ENCODE peak calls at places on chromosomes 1 and 21, in ten cellular contexts. S, H, Z, K, T, W, I, C, G and N are unnamed samples. For H3K4me1, the result is how much of the 10 kb centered on the place peaks cover.

GRCh38 chr1:203640723-203641523 is 14.3 kb downstream of the ATP2B4 start:
- DNase-seq in S (no peak), H (no peak), Z (no peak), K (no peak), T (no peak), W (no peak), I (no peak), C (no peak), G (no peak), N (no peak)

GRCh38 chr1:57404914-57405313 is 18.9 kb downstream of the DAB1 start:
- DNase-seq in S (no peak), H (no peak), Z (no peak), K (no peak), T (no peak), W (no peak), I (no peak), C (no peak), G (no peak), N (no peak)

GRCh38 chr1:53587252-53587992 is 128.2 kb downstream of the DMRTB1 start:
- DNase-seq in S (no peak), H (no peak), Z (no peak), K (no peak), T (no peak), W (peak), I (no peak), C (no peak), G (no peak), N (no peak)

GRCh38 chr1:230288641-230289349 is 137.3 kb downstream of the PGBD5 start:
- DNase-seq in S (no peak), H (no peak), Z (no peak), K (no peak), T (no peak), W (no peak), I (no peak), C (no peak), G (no peak), N (peak)

GRCh38 chr1:101739826-101740330 is 256.8 kb downstream of the OLFM3 start:
- DNase-seq in S (no peak), H (no peak), Z (no peak), K (no peak), T (no peak), W (no peak), I (no peak), C (no peak), G (no peak), N (no peak)

GRCh38 chr1:119743776-119744597 is 24.7 kb downstream of the HMGCS2 start:
- DNase-seq in S (peak), H (peak), Z (peak), K (peak), T (peak), W (peak), I (peak), C (peak), G (peak), N (no peak)

GRCh38 chr1:68196676-68197075 is 35.6 kb downstream of the WLS start:
- DNase-seq in S (no peak), H (no peak), Z (no peak), K (no peak), T (no peak), W (no peak), I (no peak), C (no peak), G (no peak), N (no peak)

GRCh38 chr1:29148656-29149491 is 25.2 kb upstream of the TMEM200B start:
- DNase-seq in S (no peak), H (no peak), Z (no peak), K (peak), T (no peak), W (no peak), I (no peak), C (no peak), G (no peak), N (no peak)

GRCh38 chr1:168945870-168946269 is 160.6 kb upstream of the ATP1B1 start:
- DNase-seq in S (peak), H (peak), Z (no peak), K (peak), T (peak), W (peak), I (peak), C (no peak), G (peak), N (no peak)

GRCh38 chr1:224626042-224626441 is 9.9 kb downstream of the CNIH3 start:
- DNase-seq in S (no peak), H (no peak), Z (no peak), K (no peak), T (no peak), W (no peak), I (no peak), C (no peak), G (no peak), N (no peak)

GRCh38 chr1:239016337-239016736 is 370.0 kb upstream of the CHRM3 start:
- DNase-seq in S (no peak), H (no peak), Z (no peak), K (no peak), T (no peak), W (no peak), I (no peak), C (no peak), G (no peak), N (no peak)

GRCh38 chr1:17170571-17170970 is 34.4 kb upstream of the PADI1 start:
- DNase-seq in S (no peak), H (no peak), Z (no peak), K (no peak), T (no peak), W (no peak), I (no peak), C (no peak), G (no peak), N (no peak)

GRCh38 chr1:167082511-167083027 is 7.6 kb downstream of the GPA33 start:
- DNase-seq in S (peak), H (no peak), Z (peak), K (no peak), T (peak), W (peak), I (no peak), C (peak), G (no peak), N (no peak)

GRCh38 chr21:25506268-25506667 is 101.0 kb downstream of the MRPL39 start:
- DNase-seq in S (no peak), H (no peak), Z (no peak), K (no peak), T (no peak), W (no peak), I (no peak), C (no peak), G (no peak), N (no peak)

GRCh38 chr1:247386695-247387094 is 29.3 kb upstream of the NLRP3 start:
- DNase-seq in S (no peak), H (no peak), Z (no peak), K (no peak), T (no peak), W (no peak), I (no peak), C (peak), G (no peak), N (no peak)

GRCh38 chr1:248872752-248873408 is 14.0 kb upstream of the ZNF692 start:
- DNase-seq in S (peak), H (peak), Z (peak), K (peak), T (peak), W (peak), I (peak), C (peak), G (peak), N (peak)

GRCh38 chr1:24999426-24999825 is 69.3 kb upstream of the RUNX3 start:
- DNase-seq in S (no peak), H (no peak), Z (no peak), K (no peak), T (no peak), W (no peak), I (no peak), C (no peak), G (no peak), N (no peak)

GRCh38 chr1:94099303-94099702 is 21.6 kb downstream of the ABCA4 start:
- DNase-seq in S (no peak), H (no peak), Z (no peak), K (no peak), T (no peak), W (no peak), I (no peak), C (no peak), G (no peak), N (no peak)

GRCh38 chr1:94100129-94100784 is 20.7 kb downstream of the ABCA4 start:
- DNase-seq in S (no peak), H (no peak), Z (no peak), K (no peak), T (no peak), W (no peak), I (no peak), C (peak), G (no peak), N (no peak)

GRCh38 chr1:94100785-94101612 is 19.9 kb downstream of the ABCA4 start:
- DNase-seq in S (no peak), H (no peak), Z (peak), K (no peak), T (no peak), W (no peak), I (no peak), C (peak), G (no peak), N (no peak)

GRCh38 chr1:94096797-94097549 is 24.0 kb downstream of the ABCA4 start:
- DNase-seq in S (no peak), H (no peak), Z (no peak), K (no peak), T (no peak), W (peak), I (no peak), C (peak), G (no peak), N (no peak)

GRCh38 chr1:94098585-94099111 is 22.3 kb downstream of the ABCA4 start:
- DNase-seq in S (no peak), H (no peak), Z (no peak), K (no peak), T (peak), W (peak), I (no peak), C (no peak), G (no peak), N (no peak)
- H3K4me1 ChIP-seq in S (under half), H (under half), Z (under half), K (under half), T (under half), W (under half), I (under half), C (half or more), G (under half), N (under half)

DNA sequence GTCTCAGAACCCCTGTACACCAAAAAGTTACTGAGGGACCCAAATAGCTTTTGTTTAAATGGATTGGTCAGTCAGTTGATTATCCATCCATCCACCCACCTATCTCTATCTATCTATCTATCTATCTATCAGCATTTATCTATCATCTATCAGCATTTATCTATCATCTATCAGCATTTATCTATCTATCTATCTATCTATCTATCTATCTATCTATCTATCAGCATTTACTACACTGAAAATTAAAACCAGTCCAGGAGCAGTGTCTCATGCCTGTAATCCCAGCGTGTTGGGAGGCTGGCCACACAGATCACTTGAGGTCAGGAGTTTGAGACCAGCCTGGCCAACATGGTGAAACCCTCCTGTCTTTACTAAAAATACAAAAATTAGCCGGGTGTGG is 47.1 kb downstream of the CLSTN1 start:
- DNase-seq in S (no peak), H (no peak), Z (no peak), K (no peak), T (no peak), W (no peak), I (no peak), C (no peak), G (no peak), N (no peak)
- H3K4me3 ChIP-seq in S (no peak), H (no peak), Z (no peak), K (no peak), T (no peak), W (no peak), I (no peak), C (no peak), G (no peak), N (no peak)

GRCh38 chr1:227576152-227576551 is 12.8 kb downstream of the ZNF678 start:
- DNase-seq in S (no peak), H (no peak), Z (no peak), K (no peak), T (no peak), W (no peak), I (no peak), C (no peak), G (no peak), N (no peak)

GRCh38 chr1:227577500-227577899 is 14.1 kb downstream of the ZNF678 start:
- DNase-seq in S (no peak), H (no peak), Z (no peak), K (no peak), T (no peak), W (no peak), I (no peak), C (no peak), G (no peak), N (no peak)

GRCh38 chr1:227572752-227573151 is 9.4 kb downstream of the ZNF678 start:
- DNase-seq in S (no peak), H (peak), Z (no peak), K (no peak), T (no peak), W (no peak), I (peak), C (no peak), G (no peak), N (no peak)

GRCh38 chr1:227574926-227575325 is 11.6 kb downstream of the ZNF678 start:
- DNase-seq in S (no peak), H (no peak), Z (no peak), K (no peak), T (no peak), W (no peak), I (no peak), C (no peak), G (no peak), N (no peak)
- H3K27ac ChIP-seq in S (no peak), H (no peak), Z (no peak), K (no peak), T (no peak), W (no peak), I (no peak), C (no peak), G (no peak), N (no peak)

DNA sequence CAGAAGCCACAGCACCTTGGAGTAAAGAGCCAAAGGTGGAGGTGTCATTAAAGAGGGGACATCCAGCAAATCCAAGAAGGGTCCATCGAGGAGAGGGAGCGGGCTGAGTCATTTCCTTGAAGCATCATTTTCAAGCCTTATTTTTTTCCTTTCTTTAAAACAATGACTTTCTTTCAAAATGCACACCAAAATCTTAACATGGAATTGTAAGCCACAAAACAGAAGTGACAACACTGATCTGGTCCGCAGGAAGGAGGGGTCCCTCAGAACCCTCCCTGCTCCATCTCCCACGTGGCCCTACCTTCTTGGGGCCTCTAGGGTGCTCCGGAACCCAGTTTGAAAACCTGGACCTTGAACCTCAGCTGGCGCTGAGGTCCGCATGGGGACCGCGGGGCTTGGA is 14.8 kb downstream of the DHRS3 start:
- DNase-seq in S (no peak), H (no peak), Z (no peak), K (no peak), T (no peak), W (no peak), I (no peak), C (no peak), G (no peak), N (no peak)
- H3K4me1 ChIP-seq in S (half or more), H (under half), Z (half or more), K (half or more), T (under half), W (under half), I (half or more), C (under half), G (under half), N (half or more)

GRCh38 chr1:27816921-27817630 is 13.5 kb upstream of the PPP1R8 start:
- DNase-seq in S (no peak), H (peak), Z (no peak), K (no peak), T (peak), W (peak), I (no peak), C (peak), G (peak), N (no peak)

GRCh38 chr1:27823784-27824183 is 6.8 kb upstream of the PPP1R8 start:
- DNase-seq in S (no peak), H (no peak), Z (no peak), K (no peak), T (no peak), W (no peak), I (no peak), C (no peak), G (no peak), N (no peak)

GRCh38 chr1:27824411-27824810 is 6.2 kb upstream of the PPP1R8 start:
- DNase-seq in S (no peak), H (no peak), Z (no peak), K (no peak), T (no peak), W (no peak), I (no peak), C (no peak), G (no peak), N (no peak)

DNA sequence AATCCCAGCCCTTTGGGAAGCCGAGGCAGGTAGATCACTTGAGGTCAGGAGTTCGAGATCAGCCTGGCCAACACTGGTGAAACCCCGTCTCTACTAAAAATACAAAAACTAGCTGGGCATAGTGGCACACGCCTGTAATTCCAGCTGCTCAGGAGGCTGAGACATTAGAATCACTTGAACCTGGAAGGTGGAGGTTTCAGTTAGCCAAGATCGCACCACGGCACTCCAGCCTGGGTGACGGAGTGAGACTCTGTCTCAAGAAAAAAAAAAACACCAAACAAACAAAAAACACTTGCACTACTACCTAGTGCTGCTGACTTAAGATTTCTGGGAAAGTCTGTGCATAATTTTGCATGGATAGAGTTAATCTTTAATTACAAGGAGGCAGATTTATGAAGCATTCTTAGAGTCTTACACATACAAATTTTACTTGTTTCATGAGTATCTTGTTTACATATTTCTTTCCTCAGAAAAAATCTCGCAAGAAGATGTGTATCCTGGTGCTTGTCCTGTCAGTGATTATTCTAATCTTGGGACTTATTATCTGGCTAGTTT is 8.7 kb upstream of the PPP1R8 start:
- DNase-seq in S (no peak), H (no peak), Z (no peak), K (no peak), T (no peak), W (no peak), I (no peak), C (no peak), G (no peak), N (no peak)
- H3K4me3 ChIP-seq in S (no peak), H (no peak), Z (no peak), K (no peak), T (no peak), W (no peak), I (no peak), C (no peak), G (no peak), N (no peak)

GRCh38 chr1:60937720-60938119 is 144.6 kb upstream of the NFIA start:
- DNase-seq in S (no peak), H (no peak), Z (no peak), K (no peak), T (no peak), W (no peak), I (no peak), C (no peak), G (no peak), N (no peak)

GRCh38 chr1:60935599-60935990 is 146.8 kb upstream of the NFIA start:
- DNase-seq in S (no peak), H (no peak), Z (no peak), K (no peak), T (no peak), W (no peak), I (no peak), C (no peak), G (no peak), N (no peak)

GRCh38 chr1:60936943-60937342 is 145.4 kb upstream of the NFIA start:
- DNase-seq in S (no peak), H (no peak), Z (no peak), K (no peak), T (no peak), W (no peak), I (no peak), C (no peak), G (no peak), N (no peak)

DNA sequence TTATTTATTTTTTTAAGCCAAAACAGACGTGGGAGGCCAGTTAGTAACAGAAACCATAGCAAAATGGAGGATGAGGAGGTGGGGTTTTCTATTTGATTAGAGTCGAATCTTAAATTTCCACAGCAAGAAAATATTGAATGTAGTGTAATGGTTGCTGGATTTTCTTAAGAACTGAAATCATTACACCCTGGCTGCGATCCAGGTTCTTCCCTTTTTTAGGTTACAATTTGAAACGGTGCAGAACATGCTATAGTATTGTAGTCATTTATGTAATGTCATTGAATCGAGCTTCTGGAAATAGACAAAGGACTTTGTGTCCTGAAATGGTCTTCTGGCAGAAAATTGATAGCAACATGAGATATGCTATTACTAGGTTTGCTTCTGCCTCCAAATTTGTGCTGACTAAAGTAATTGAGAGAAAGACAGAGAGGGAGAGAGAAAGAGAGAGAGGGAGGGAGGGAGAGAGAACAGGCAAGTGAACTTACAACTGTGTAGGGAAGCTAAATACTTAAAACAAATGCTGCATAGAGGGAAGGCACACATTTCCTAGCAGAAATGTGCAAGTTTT is 146.2 kb upstream of the NFIA start:
- DNase-seq in S (no peak), H (no peak), Z (no peak), K (no peak), T (no peak), W (no peak), I (no peak), C (no peak), G (no peak), N (no peak)
- H3K27ac ChIP-seq in S (no peak), H (no peak), Z (no peak), K (no peak), T (no peak), W (no peak), I (no peak), C (no peak), G (no peak), N (no peak)